ENCODE peak calls at places on chromosome 18, in six cellular contexts. E is GM12878, K is K562, A is SK-N-SH, B is H1, X is HepG2. U is an unnamed sample.

GRCh38 chr18:53458266-53458665 is 766.2 kb downstream of the MBD2 start:
- DNase-seq in E (no peak), K (no peak), A (no peak), B (no peak), X (no peak), U (no peak)

GRCh38 chr18:72460210-72460680 is 83.9 kb downstream of the CBLN2 start:
- DNase-seq in E (no peak), K (no peak), A (no peak), B (no peak), X (no peak), U (no peak)

GRCh38 chr18:23437357-23438045 is 15.6 kb upstream of the RIOK3 start:
- DNase-seq in E (no peak), K (peak), A (peak), B (peak), X (peak), U (peak)

GRCh38 chr18:7196421-7196820 is 34.5 kb upstream of the LRRC30 start:
- DNase-seq in E (no peak), K (peak), A (no peak), B (no peak), X (no peak), U (no peak)

GRCh38 chr18:31102020-31102684 is at the start of gene DSC2:
- DNase-seq in E (no peak), K (peak), A (peak), B (peak), X (peak), U (no peak)

GRCh38 chr18:32919799-32920198 is 147.0 kb upstream of the KLHL14 start:
- DNase-seq in E (no peak), K (no peak), A (peak), B (peak), X (peak), U (no peak)

GRCh38 chr18:44782617-44783016 is 101.9 kb downstream of the SETBP1 start:
- DNase-seq in E (no peak), K (no peak), A (no peak), B (no peak), X (no peak), U (no peak)

GRCh38 chr18:47585914-47586313 is 334.5 kb upstream of the SKOR2 start:
- DNase-seq in E (no peak), K (no peak), A (no peak), B (no peak), X (no peak), U (no peak)

GRCh38 chr18:57436193-57436964 is 1.2 kb downstream of the ONECUT2 start:
- DNase-seq in E (no peak), K (no peak), A (peak), B (peak), X (no peak), U (no peak)
- TF ChIP-seq GABPA in E (no peak), K (no peak), A (no peak), B (no peak), X (no peak), U (no peak)

GRCh38 chr18:56238576-56238975 is 399.8 kb downstream of the TXNL1 start:
- DNase-seq in E (no peak), K (no peak), A (no peak), B (no peak), X (no peak), U (peak)

GRCh38 chr18:56235773-56236115 is 402.6 kb downstream of the TXNL1 start:
- DNase-seq in E (no peak), K (no peak), A (no peak), B (no peak), X (no peak), U (no peak)

GRCh38 chr18:56235061-56235772 is 403.2 kb downstream of the TXNL1 start:
- DNase-seq in E (no peak), K (no peak), A (no peak), B (no peak), X (no peak), U (no peak)

GRCh38 chr18:56245856-56246575 is 392.4 kb downstream of the TXNL1 start:
- DNase-seq in E (no peak), K (no peak), A (peak), B (no peak), X (no peak), U (no peak)

DNA sequence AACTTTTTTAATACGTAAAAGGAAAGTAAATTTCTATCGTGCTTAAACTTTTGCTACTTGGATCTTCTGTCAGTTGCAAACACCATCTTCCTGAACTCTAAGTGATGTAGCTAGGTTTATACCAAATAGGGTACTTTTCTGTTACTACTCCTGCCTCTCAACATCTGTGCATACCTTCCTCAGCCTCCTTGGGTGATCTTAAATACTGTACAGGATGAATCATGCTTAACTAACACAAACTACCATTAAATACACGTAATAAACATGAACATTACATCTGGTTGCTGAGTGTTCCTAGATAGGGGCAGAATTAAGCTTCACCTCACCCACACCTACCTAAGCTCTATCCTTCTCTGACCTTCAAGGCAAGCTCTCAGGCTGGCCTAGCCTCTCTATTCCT is 398.0 kb downstream of the TXNL1 start:
- DNase-seq in E (no peak), K (no peak), A (no peak), B (no peak), X (no peak), U (no peak)
- TF ChIP-seq GABPA in E (no peak), K (no peak), A (no peak), B (no peak), X (no peak), U (no peak)

DNA sequence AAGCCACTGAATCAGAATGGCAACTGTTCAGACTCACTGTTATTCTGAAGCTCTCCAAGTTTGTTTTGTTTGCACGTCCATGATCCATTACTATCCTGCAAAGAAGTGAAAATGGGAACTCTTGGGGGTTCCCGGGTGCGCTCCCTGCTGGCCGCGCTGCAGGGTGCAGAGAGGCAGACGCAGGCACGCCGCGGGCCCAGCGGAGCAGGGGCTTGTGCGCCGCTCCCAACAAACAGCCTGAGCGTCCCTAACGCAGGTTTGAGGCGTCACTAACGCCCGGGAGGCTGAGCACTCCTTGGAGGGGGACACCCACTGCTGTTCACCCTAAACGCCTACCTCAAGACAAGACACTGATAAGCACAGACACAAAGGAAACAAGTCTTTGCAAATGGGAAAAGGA is 14.3 kb upstream of the PIEZO2 start:
- DNase-seq in E (no peak), K (no peak), A (peak), B (peak), X (no peak), U (peak)
- TF ChIP-seq GABPA in E (no peak), K (no peak), A (no peak), B (no peak), X (no peak), U (no peak)

DNA sequence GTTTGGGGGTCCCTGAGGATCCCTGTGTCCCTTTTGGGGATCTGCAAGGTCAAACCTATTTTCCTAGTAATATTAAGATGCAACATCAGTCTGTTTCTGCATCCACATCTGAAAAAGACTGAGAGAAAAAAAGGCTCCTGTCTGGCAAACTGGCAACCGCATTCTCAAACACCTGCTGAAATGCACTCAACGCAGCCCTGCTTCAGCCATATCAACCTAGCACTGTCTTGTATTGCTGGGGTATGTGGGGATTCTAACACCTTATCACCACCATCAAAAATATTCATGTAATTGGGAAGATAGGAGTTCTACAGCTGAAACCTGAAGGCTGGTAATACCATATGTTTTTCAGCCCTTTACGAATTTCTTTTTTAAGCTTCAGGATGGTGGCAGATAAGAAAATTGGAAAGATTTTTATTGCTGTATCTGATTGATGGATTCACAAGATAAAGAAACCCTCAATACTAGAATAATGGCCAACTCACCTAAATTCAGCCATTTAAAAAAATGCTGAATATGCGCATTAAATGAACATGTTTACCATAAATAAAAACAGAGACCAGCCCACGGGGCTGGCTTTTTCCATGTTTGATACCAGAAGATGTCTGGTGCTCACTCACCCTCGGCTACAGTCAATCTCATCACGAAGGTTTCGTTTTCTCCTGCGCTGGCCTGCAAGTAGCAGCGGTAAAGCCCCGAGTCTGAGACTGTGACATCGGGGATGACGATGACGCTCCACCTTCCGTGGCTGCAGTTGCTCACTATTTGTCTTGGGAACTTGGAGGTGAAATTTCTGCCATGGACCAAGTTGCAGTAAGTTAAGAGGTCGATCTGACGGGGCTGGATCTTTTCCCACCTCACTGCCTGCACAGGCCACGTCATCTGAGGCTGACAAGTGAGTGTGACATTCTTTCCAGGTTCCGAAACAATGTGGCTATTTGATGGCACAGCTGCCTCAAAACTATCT is 52.3 kb downstream of the CD226 start:
- DNase-seq in E (no peak), K (no peak), A (no peak), B (no peak), X (no peak), U (no peak)
- TF ChIP-seq GABPA in E (no peak), K (no peak), A (no peak), B (no peak), X (no peak), U (no peak)

GRCh38 chr18:25279556-25279955 is 72.4 kb downstream of the ZNF521 start:
- DNase-seq in E (no peak), K (no peak), A (no peak), B (no peak), X (no peak), U (no peak)
- TF ChIP-seq GABPA in E (no peak), K (no peak), A (no peak), B (no peak), X (no peak), U (no peak)

GRCh38 chr18:55427951-55428350 is 160.0 kb downstream of the TCF4 start:
- DNase-seq in E (no peak), K (no peak), A (no peak), B (no peak), X (no peak), U (no peak)
- TF ChIP-seq GABPA in E (no peak), K (no peak), A (no peak), B (no peak), X (no peak), U (no peak)

DNA sequence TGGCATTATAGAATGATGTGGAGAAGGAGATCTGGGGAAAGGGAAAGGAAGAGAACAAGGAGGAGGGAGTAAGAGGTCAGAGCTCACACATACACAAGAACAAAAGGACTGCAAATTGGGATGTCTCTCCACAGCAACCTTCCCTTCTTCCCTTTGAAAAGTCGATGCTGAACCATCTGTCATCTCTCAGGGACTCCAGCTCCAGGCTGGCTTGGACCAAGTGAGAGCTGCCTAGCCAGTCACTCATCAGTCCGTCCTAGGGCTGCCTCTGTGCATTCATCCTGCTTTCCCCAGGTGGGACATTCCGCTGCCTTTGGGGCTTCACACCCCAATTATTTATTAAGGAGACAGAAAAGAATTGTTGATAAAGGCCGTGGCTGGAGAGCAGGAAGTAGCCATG is 153.0 kb downstream of the PIK3C3 start:
- DNase-seq in E (no peak), K (no peak), A (no peak), B (no peak), X (no peak), U (no peak)
- TF ChIP-seq GABPA in E (no peak), K (no peak), A (no peak), B (no peak), X (no peak), U (no peak)

DNA sequence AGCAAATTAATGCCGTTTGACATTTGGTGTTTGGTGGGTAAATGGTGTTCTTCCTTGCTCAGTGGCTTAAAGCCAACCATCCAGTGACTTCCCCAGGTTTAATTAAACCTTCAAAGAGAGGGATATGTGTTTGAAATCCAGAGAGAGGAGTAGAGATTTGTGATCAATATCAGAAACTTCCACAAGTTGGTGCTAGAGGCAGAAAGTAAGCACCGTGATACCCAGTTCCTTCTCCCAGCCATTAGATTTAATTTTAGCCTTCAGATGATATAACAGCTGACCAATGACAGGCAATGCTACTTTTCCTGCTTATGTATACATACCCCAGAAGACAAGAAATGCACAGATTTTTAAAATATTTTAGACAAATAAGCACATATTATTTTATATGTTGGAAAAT is 398.5 kb downstream of the CDH2 start:
- DNase-seq in E (no peak), K (no peak), A (no peak), B (no peak), X (no peak), U (no peak)
- TF ChIP-seq GABPA in E (no peak), K (no peak), A (no peak), B (no peak), X (no peak), U (no peak)

U was measured in HL-60.